ENCODE peak calls at places on chromosome 10, in seven cellular contexts. J is H9, D is IMR-90, Q is neuronal stem cell, Z is mesendoderm, C is mesenchymal stem cell, W is trophoblast cell. B is an unnamed sample.

GRCh38 chr10:110634527-110635209 is 9.5 kb upstream of the RBM20 start:
- DNase-seq in J (no peak), D (no peak), Q (no peak), Z (no peak), C (no peak), W (no peak), B (no peak)

GRCh38 chr10:119090968-119091367 is 10.4 kb upstream of the EIF3A start:
- DNase-seq in J (no peak), D (peak), Q (no peak), Z (no peak), C (no peak), W (no peak), B (no peak)

GRCh38 chr10:110671788-110672579 is 27.8 kb downstream of the RBM20 start:
- DNase-seq in J (peak), D (peak), Q (peak), Z (peak), C (peak), W (peak), B (no peak)

GRCh38 chr10:55058800-55059199 is 257.8 kb upstream of the PCDH15 start:
- DNase-seq in J (no peak), D (no peak), Q (no peak), Z (no peak), C (no peak), W (no peak), B (no peak)

GRCh38 chr10:119501690-119502089 is 40.8 kb downstream of the RGS10 start:
- DNase-seq in J (no peak), D (no peak), Q (no peak), Z (no peak), C (no peak), W (no peak), B (no peak)

GRCh38 chr10:131000737-131001136 is 310.8 kb downstream of the TCERG1L start:
- DNase-seq in J (no peak), D (no peak), Q (no peak), Z (no peak), C (no peak), W (no peak), B (peak)

GRCh38 chr10:114100848-114101741 is 57.4 kb downstream of the ADRB1 start:
- DNase-seq in J (no peak), D (peak), Q (no peak), Z (peak), C (peak), W (no peak), B (no peak)

GRCh38 chr10:119162121-119162520 is 3.4 kb downstream of the SFXN4 start:
- DNase-seq in J (no peak), D (no peak), Q (no peak), Z (no peak), C (no peak), W (no peak), B (no peak)

GRCh38 chr10:44879531-44879899 is 31.6 kb upstream of the TMEM72 start:
- DNase-seq in J (no peak), D (no peak), Q (no peak), Z (no peak), C (no peak), W (no peak), B (no peak)

GRCh38 chr10:30810416-30810815 is 180.9 kb upstream of the LYZL2 start:
- DNase-seq in J (no peak), D (no peak), Q (no peak), Z (no peak), C (no peak), W (no peak), B (no peak)
- H4K8ac ChIP-seq in J (no peak), D (no peak), Q (peak), Z (no peak), C (no peak), W (no peak), B (no peak)

GRCh38 chr10:103742779-103743178 is 112.6 kb downstream of the SH3PXD2A start:
- DNase-seq in J (no peak), D (no peak), Q (no peak), Z (no peak), C (no peak), W (no peak), B (no peak)

GRCh38 chr10:103748020-103748419 is 107.4 kb downstream of the SH3PXD2A start:
- DNase-seq in J (no peak), D (no peak), Q (no peak), Z (no peak), C (no peak), W (no peak), B (no peak)

GRCh38 chr10:103747193-103747865 is 108.0 kb downstream of the SH3PXD2A start:
- DNase-seq in J (no peak), D (peak), Q (no peak), Z (no peak), C (no peak), W (no peak), B (no peak)

GRCh38 chr10:103746598-103746997 is 108.8 kb downstream of the SH3PXD2A start:
- DNase-seq in J (no peak), D (no peak), Q (no peak), Z (no peak), C (no peak), W (no peak), B (no peak)

GRCh38 chr10:103745264-103746247 is 109.8 kb downstream of the SH3PXD2A start:
- DNase-seq in J (peak), D (peak), Q (no peak), Z (peak), C (no peak), W (peak), B (no peak)
- H4K8ac ChIP-seq in J (no peak), D (no peak), Q (no peak), Z (no peak), C (no peak), W (peak), B (no peak)

DNA sequence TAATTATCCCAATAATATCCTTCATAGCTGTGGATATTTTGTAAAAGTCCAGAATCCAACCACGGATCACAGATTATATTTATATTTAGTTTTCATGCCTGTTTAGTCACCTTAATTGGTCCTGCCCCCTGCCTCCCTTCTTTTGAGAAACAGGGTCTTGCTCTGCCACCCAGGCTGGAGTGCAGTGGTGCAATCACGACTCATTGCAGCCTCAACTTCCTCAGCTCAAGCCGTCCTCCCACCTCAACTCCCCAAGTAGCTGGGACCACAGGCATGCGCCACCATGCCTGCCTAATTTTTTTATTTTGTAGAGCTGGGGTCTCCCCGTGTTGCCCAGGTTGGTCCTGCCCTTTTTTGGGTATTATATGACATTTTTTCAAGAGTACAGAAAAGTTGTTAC is 129.4 kb downstream of the KAT6B start:
- DNase-seq in J (no peak), D (peak), Q (no peak), Z (no peak), C (no peak), W (no peak), B (no peak)
- H4K8ac ChIP-seq in J (no peak), D (no peak), Q (no peak), Z (no peak), C (no peak), W (no peak), B (no peak)

DNA sequence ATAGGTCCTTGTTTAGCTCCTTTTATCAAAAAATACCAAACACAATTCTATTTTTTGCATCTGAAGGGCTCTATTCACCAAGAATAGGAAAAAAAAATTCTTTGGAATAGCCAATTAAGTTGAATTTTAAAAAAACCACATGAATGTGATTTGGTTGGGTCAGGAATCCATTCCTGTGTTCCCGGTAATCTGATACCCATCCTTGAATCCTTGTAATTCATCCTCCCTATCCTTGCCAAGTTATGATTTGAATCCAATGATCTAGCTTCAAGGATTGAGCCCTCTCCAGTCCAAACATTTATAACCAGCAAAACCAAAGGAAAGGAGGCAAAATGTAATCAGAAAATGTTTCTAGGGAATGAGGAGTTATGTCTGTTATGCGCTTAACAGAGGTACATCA is 86.6 kb downstream of the CFAP58 start:
- DNase-seq in J (no peak), D (peak), Q (no peak), Z (no peak), C (no peak), W (no peak), B (no peak)
- H4K8ac ChIP-seq in J (no peak), D (no peak), Q (no peak), Z (no peak), C (no peak), W (no peak), B (no peak)

DNA sequence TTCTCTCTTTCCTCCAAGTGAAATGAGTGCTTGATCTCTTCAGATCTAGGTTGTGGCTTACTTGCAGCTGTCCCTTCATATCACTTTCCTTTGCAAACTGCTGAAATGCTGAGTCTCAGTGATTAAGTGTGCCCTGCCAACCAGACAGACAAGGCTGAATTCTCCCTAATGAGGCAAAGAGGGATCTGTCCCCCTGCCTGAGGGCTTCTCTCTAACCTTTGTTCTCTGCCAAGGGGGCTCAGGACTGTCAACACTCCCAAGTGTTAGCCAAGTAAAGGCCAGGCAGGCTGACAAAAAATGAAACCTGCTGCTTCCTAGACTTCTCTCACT is at the start of gene MSS51:
- DNase-seq in J (no peak), D (no peak), Q (no peak), Z (peak), C (no peak), W (no peak), B (no peak)
- H4K8ac ChIP-seq in J (no peak), D (no peak), Q (no peak), Z (no peak), C (no peak), W (no peak), B (no peak)

DNA sequence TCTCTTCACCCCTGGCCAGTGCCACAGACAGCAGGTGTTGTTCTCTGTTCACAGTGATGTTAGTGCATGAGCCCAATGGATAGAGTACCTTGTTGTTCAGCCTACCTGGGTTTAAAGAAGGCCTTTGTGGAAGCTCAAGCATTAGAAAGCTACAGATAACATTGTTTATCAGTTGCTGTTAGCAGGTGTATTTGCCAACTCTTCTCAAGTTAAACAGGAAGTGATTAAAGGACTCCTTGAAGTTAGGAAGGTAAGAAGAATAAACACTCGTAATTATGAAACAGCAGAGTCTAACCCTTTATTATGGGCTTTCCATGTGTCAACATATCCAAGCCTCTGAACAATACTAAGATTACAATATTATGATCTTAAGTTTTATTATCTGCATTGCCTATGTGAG is 25.9 kb downstream of the RGR start:
- DNase-seq in J (no peak), D (no peak), Q (no peak), Z (no peak), C (no peak), W (no peak), B (no peak)
- H4K8ac ChIP-seq in J (no peak), D (no peak), Q (no peak), Z (no peak), C (no peak), W (no peak), B (no peak)

DNA sequence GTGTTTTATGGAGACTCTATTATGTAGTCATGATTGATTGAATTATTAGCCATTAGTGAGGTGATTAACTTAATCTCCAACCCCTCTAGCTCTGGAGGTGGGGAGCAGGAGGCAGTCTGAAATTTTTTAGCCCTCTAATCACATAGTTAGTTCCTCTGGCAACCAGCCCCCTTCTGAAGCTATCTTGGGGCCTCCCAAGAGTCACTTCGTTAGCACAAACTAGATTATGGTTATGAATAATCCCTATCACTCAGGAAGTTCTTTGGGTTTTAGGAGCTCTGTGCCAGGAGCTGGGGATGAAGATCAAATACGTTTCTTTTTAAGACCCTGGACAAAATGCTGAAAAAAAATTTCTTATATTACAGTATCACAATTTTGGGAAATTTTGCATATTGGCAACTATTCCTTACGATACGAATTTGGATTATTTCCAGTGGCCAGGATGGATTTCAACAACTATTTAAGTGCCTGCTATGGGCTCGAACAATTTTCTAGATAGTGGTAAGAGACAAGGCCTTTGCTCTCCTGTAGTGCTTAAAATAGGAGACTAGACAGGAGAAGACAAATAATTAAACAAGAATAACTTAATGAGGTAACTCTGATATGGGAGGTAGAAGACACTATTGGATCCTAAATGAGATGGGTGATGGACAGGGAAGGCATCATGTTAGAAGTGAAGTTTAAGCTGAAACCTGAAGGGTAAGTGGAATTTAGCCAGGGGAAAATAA is 52.9 kb downstream of the BTAF1 start:
- DNase-seq in J (no peak), D (no peak), Q (no peak), Z (peak), C (no peak), W (no peak), B (no peak)
- H4K8ac ChIP-seq in J (no peak), D (no peak), Q (no peak), Z (no peak), C (no peak), W (no peak), B (no peak)